ENCODE peak calls at places on chromosomes 1 and 21, in seven cellular contexts. E, B, I, J, N, A and S are unnamed samples.

GRCh38 chr1:27689423-27690173 is 17.6 kb upstream of the IFI6 start:
- DNase-seq in E (no peak), B (no peak), I (peak; percentile 57), J (no peak), N (no peak), A (peak; percentile 60), S (peak; percentile 78)

GRCh38 chr1:167401260-167401873 is 117.0 kb downstream of the CD247 start:
- DNase-seq in E (peak; percentile 70), B (peak; percentile 73), I (peak; percentile 55), J (peak; percentile 71), N (peak; percentile 57), A (peak; percentile 11), S (peak; percentile 23)

GRCh38 chr1:12505639-12506311 is 112.2 kb downstream of the DHRS3 start:
- DNase-seq in E (no peak), B (no peak), I (no peak), J (no peak), N (no peak), A (no peak), S (no peak)

GRCh38 chr1:60857851-60858250 is 224.5 kb upstream of the NFIA start:
- DNase-seq in E (no peak), B (no peak), I (no peak), J (no peak), N (no peak), A (no peak), S (no peak)

GRCh38 chr1:8663915-8664331 is 153.5 kb downstream of the RERE start:
- DNase-seq in E (no peak), B (no peak), I (peak; percentile 56), J (no peak), N (no peak), A (no peak), S (no peak)

GRCh38 chr1:27517907-27518718 is 28.1 kb upstream of the WASF2 start:
- DNase-seq in E (no peak), B (no peak), I (no peak), J (peak; percentile 83), N (peak; percentile 73), A (no peak), S (no peak)

GRCh38 chr1:211735208-211736170 is 60.1 kb upstream of the NEK2 start:
- DNase-seq in E (no peak), B (no peak), I (peak; percentile 81), J (peak; percentile 83), N (peak; percentile 85), A (no peak), S (peak; percentile 88)

GRCh38 chr21:34037009-34037408 is 36.4 kb upstream of the MRPS6 start:
- DNase-seq in E (no peak), B (no peak), I (no peak), J (no peak), N (no peak), A (no peak), S (no peak)

GRCh38 chr1:209926045-209926444 is 12.0 kb upstream of the SYT14 start:
- DNase-seq in E (no peak), B (no peak), I (peak; percentile 64), J (no peak), N (peak; percentile 79), A (no peak), S (peak; percentile 98)

GRCh38 chr1:7704214-7705047 is 66.7 kb upstream of the VAMP3 start:
- DNase-seq in E (no peak), B (peak; percentile 96), I (peak; percentile 78), J (peak; percentile 97), N (peak; percentile 88), A (no peak), S (peak; percentile 70)

GRCh38 chr1:95013948-95014574 is 58.7 kb downstream of the ALG14 start:
- DNase-seq in E (no peak), B (no peak), I (no peak), J (no peak), N (no peak), A (no peak), S (no peak)

GRCh38 chr1:162846256-162847212 is 14.4 kb downstream of the CCDC190 start:
- DNase-seq in E (no peak), B (no peak), I (peak; percentile 88), J (no peak), N (no peak), A (no peak), S (peak; percentile 86)

GRCh38 chr1:224407546-224408293 is 26.9 kb downstream of the WDR26 start:
- DNase-seq in E (no peak), B (no peak), I (no peak), J (no peak), N (peak; percentile 77), A (no peak), S (peak; percentile 60)

GRCh38 chr1:172742599-172743500 is 83.9 kb downstream of the FASLG start:
- DNase-seq in E (peak; percentile 60), B (peak; percentile 53), I (peak; percentile 51), J (peak; percentile 56), N (peak; percentile 40), A (no peak), S (no peak)

GRCh38 chr21:43369124-43369523 is 57.8 kb downstream of the SIK1 start:
- DNase-seq in E (no peak), B (no peak), I (peak; percentile 46), J (peak; percentile 52), N (peak; percentile 36), A (no peak), S (peak; percentile 35)

DNA sequence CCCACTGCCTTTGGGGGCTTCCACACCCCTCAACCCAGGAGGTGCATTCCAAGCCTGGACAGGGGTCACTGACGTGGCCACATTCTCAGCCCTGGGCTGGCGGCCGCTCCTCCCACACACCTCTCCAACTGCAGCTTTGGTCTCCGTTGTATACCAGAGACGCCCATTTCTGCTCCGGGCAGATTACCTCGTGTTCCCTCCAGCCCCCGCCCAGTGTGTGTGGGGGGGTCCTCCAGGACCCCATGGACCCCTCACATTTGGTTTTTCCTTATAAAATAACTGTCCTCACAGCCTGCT is 6.1 kb downstream of the RNF223 start:
- DNase-seq in E (no peak), B (no peak), I (no peak), J (no peak), N (no peak), A (no peak), S (no peak)
- H3K4me2 ChIP-seq in E (peak overlapping the region; percentile 86), B (peak overlapping the region; percentile 84), I (no peak overlapping the region), J (peak overlapping the region; percentile 76), N (no peak overlapping the region), A (peak overlapping the region; percentile 69), S (peak overlapping the region; percentile 95)

DNA sequence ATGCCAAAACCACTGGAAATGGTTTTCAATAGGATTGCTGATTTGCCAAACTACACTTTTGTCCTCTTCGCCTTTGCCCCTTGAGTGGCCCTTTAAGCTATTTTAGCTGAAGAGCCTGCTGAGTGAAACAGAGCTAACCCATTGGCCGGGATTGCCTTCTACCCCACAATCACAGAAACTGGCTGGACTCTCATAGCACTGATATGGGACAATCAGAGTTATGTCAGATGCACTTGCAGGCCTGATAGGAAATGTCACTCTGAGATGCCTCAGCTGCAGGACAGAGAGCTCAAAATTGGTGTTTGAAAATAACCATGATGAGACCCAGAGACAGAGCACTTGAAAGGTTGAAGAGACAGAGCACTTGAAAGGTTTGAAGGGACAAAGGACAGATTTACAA is 354.4 kb downstream of the BRINP2 start:
- DNase-seq in E (no peak), B (no peak), I (no peak), J (no peak), N (no peak), A (no peak), S (no peak)
- H3K36me3 ChIP-seq in E (no peaks in the 10 kb centered on the region), B (no peaks in the 10 kb centered on the region), I (no peaks in the 10 kb centered on the region), J (no peaks in the 10 kb centered on the region), N (no peaks in the 10 kb centered on the region), A (no peaks in the 10 kb centered on the region), S (no peaks in the 10 kb centered on the region)

GRCh38 chr1:89802841-89803240 is 18.0 kb upstream of the LRRC8D start:
- DNase-seq in E (no peak), B (no peak), I (no peak), J (no peak), N (no peak), A (no peak), S (peak; percentile 14)

GRCh38 chr1:89799495-89799894 is 21.3 kb upstream of the LRRC8D start:
- DNase-seq in E (no peak), B (no peak), I (no peak), J (no peak), N (peak; percentile 30), A (no peak), S (peak; percentile 14)

GRCh38 chr1:89800022-89800655 is 20.7 kb upstream of the LRRC8D start:
- DNase-seq in E (no peak), B (no peak), I (no peak), J (no peak), N (no peak), A (no peak), S (no peak)

GRCh38 chr1:89800718-89801117 is 20.1 kb upstream of the LRRC8D start:
- DNase-seq in E (no peak), B (no peak), I (no peak), J (no peak), N (no peak), A (no peak), S (no peak)

DNA sequence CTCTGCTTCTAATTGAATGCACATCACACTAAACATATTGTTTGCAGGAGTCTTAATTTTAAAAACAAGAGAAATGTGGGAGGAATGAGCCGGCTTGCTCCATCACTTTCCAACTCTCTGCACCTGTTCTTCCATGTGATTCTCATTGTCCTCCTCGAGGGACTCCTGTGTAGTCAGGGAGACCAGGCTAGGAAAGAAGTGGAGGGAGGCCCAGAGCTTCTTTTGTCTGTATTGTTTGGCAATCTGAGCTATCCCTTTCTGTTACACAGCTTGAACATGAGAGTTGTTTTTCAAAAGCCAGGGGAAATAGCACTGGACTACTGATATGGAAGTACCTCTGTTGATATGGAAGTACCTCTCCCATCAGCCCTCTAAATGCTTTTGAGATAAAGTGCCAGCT is 18.8 kb upstream of the LRRC8D start:
- DNase-seq in E (no peak), B (no peak), I (no peak), J (no peak), N (no peak), A (no peak), S (no peak)
- H3K4me2 ChIP-seq in E (no peak overlapping the region), B (no peak overlapping the region), I (no peak overlapping the region), J (no peak overlapping the region), N (no peak overlapping the region), A (no peak overlapping the region), S (no peak overlapping the region)

GRCh38 chr1:109929588-109930251 is 19.1 kb downstream of the CSF1 start:
- DNase-seq in E (no peak), B (no peak), I (no peak), J (no peak), N (no peak), A (no peak), S (no peak)

GRCh38 chr1:109927356-109927755 is 16.7 kb downstream of the CSF1 start:
- DNase-seq in E (no peak), B (no peak), I (no peak), J (no peak), N (no peak), A (no peak), S (no peak)

GRCh38 chr1:109929170-109929569 is 18.5 kb downstream of the CSF1 start:
- DNase-seq in E (no peak), B (no peak), I (no peak), J (no peak), N (peak; percentile 69), A (no peak), S (no peak)

GRCh38 chr1:109927908-109928307 is 17.3 kb downstream of the CSF1 start:
- DNase-seq in E (no peak), B (no peak), I (peak; percentile 76), J (peak; percentile 56), N (peak; percentile 37), A (no peak), S (peak; percentile 57)

DNA sequence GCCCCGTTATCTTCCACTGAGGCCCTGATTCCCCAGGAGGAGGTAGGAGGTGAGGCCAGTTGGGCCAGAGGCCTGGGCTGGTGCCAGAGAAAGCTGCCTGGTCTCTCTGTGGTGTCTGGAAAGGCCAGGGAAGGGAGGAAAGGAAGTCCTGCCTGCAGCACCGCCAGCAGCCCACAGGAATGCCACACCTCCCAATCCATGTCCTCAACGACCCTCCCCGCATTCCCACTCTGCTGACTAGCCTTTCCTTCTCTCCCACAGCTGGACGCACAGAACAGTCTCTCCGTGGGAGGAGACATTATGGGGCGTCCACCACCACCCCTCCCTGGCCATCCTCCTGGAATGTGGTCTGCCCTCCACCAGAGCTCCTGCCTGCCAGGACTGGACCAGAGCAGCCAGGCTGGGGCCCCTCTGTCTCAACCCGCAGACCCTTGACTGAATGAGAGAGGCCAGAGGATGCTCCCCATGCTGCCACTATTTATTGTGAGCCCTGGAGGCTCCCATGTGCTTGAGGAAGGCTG is 18.0 kb downstream of the CSF1 start:
- DNase-seq in E (no peak), B (no peak), I (peak; percentile 67), J (peak; percentile 37), N (peak; percentile 56), A (no peak), S (peak; percentile 90)
- H3K36me3 ChIP-seq in E (no peaks in the 10 kb centered on the region), B (no peaks in the 10 kb centered on the region), I (peaks cover 60% of the 10 kb centered on the region), J (no peaks in the 10 kb centered on the region), N (no peaks in the 10 kb centered on the region), A (peaks cover 5% of the 10 kb centered on the region), S (peaks cover 3% of the 10 kb centered on the region)